ENCODE peak calls at places on chromosomes 5 and 9, in seven cellular contexts. E, P, D, S, B, N and J are unnamed samples.
A peak's percentile ranks its signal among the peaks of the same experiment; 100 is the strongest.

GRCh38 chr5:39121922-39122321 is 47.7 kb upstream of the RICTOR start:
- DNase-seq in B (no peak), P (no peak), E (no peak), N (no peak), D (no peak), S (no peak), J (no peak)

GRCh38 chr5:78399115-78399514 is 38.7 kb downstream of the SCAMP1 start:
- DNase-seq in D (no peak), E (no peak), B (no peak), S (no peak), N (no peak), P (no peak), J (no peak)

GRCh38 chr5:110784901-110785300 is 46.1 kb downstream of the SLC25A46 start:
- DNase-seq in E (no peak), P (no peak), S (peak; percentile 63), D (no peak), B (no peak), N (no peak), J (no peak)

GRCh38 chr5:164277720-164278119 is 772.3 kb downstream of the MAT2B start:
- DNase-seq in N (no peak), D (no peak), S (peak; percentile 61), B (no peak), E (no peak), P (no peak), J (no peak)

GRCh38 chr5:90410178-90410762 is 714 bp upstream of the CETN3 start:
- DNase-seq in P (no peak), E (no peak), N (no peak), B (no peak), S (no peak), D (no peak), J (no peak)

GRCh38 chr5:59390074-59390659 is 503.4 kb downstream of the PDE4D start:
- DNase-seq in N (no peak), D (peak; percentile 26), P (no peak), S (peak; percentile 60), E (no peak), B (no peak), J (no peak)

GRCh38 chr9:120919639-120920494 is 6.7 kb downstream of the TRAF1 start:
- DNase-seq in N (no peak), B (no peak), E (no peak), P (no peak), D (no peak), S (peak; percentile 32), J (no peak)

GRCh38 chr5:111680737-111681413 is 76.1 kb downstream of the NREP start:
- DNase-seq in P (no peak), N (no peak), E (no peak), B (peak; percentile 69), D (no peak), S (peak; percentile 97), J (no peak)

GRCh38 chr5:56465757-56466127 is 232.6 kb upstream of the ANKRD55 start:
- DNase-seq in N (no peak), S (peak; percentile 26), D (no peak), B (no peak), P (no peak), E (no peak), J (no peak)

GRCh38 chr5:67294266-67294938 is 97.8 kb upstream of the CD180 start:
- DNase-seq in P (no peak), N (no peak), D (no peak), B (no peak), E (no peak), S (no peak), J (no peak)

GRCh38 chr9:98556511-98556910 is 152.2 kb downstream of the GABBR2 start:
- DNase-seq in S (no peak), N (no peak), D (no peak), P (no peak), E (no peak), B (no peak), J (no peak)

GRCh38 chr9:31243386-31243785 is 1141.1 kb upstream of the ACO1 start:
- DNase-seq in N (no peak), P (no peak), B (no peak), D (no peak), S (no peak), E (no peak), J (no peak)